ENCODE peak calls at places on chromosomes 7 and 10, in six cellular contexts. One of them, this sample, is unnamed.

GRCh38 chr10:74418285-74418872 is 267.4 kb downstream of the ADK start:
- DNase-seq in uterus: no peak
- DNase-seq in GM04504: no peak
- DNase-seq in left cardiac atrium: no peak
- DNase-seq in stimulated activated CD4-positive, alpha-beta T cell treated with anti-CD3 and anti-CD28 coated beads, Interleukin-4, amount 100 ng/mL, for 4 hours: no peak
- DNase-seq in GM13977: no peak
- DNase-seq in this sample: no peak

GRCh38 chr10:30000802-30001571 is 58.4 kb downstream of the JCAD start:
- DNase-seq in uterus: peak
- DNase-seq in GM04504: peak
- DNase-seq in left cardiac atrium: peak
- DNase-seq in stimulated activated CD4-positive, alpha-beta T cell treated with anti-CD3 and anti-CD28 coated beads, Interleukin-4, amount 100 ng/mL, for 4 hours: no peak
- DNase-seq in GM13977: no peak
- DNase-seq in this sample: no peak

GRCh38 chr7:156640949-156641485 is 443 bp downstream of the RNF32 start:
- DNase-seq in uterus: peak
- DNase-seq in GM04504: peak
- DNase-seq in left cardiac atrium: peak
- DNase-seq in stimulated activated CD4-positive, alpha-beta T cell treated with anti-CD3 and anti-CD28 coated beads, Interleukin-4, amount 100 ng/mL, for 4 hours: peak
- DNase-seq in GM13977: no peak
- DNase-seq in this sample: peak

GRCh38 chr10:118568327-118568848 is 27.1 kb downstream of the PRLHR start:
- DNase-seq in uterus: peak
- DNase-seq in GM04504: no peak
- DNase-seq in left cardiac atrium: no peak
- DNase-seq in stimulated activated CD4-positive, alpha-beta T cell treated with anti-CD3 and anti-CD28 coated beads, Interleukin-4, amount 100 ng/mL, for 4 hours: peak
- DNase-seq in GM13977: peak
- DNase-seq in this sample: peak

GRCh38 chr7:128908750-128909385 is 1.6 kb downstream of the KCP start:
- DNase-seq in uterus: no peak
- DNase-seq in GM04504: no peak
- DNase-seq in left cardiac atrium: peak
- DNase-seq in stimulated activated CD4-positive, alpha-beta T cell treated with anti-CD3 and anti-CD28 coated beads, Interleukin-4, amount 100 ng/mL, for 4 hours: no peak
- DNase-seq in GM13977: no peak
- DNase-seq in this sample: no peak

GRCh38 chr7:129489491-129489890 is 12.8 kb upstream of the SMKR1 start:
- DNase-seq in uterus: no peak
- DNase-seq in GM04504: peak
- DNase-seq in left cardiac atrium: no peak
- DNase-seq in stimulated activated CD4-positive, alpha-beta T cell treated with anti-CD3 and anti-CD28 coated beads, Interleukin-4, amount 100 ng/mL, for 4 hours: no peak
- DNase-seq in GM13977: no peak
- DNase-seq in this sample: no peak

GRCh38 chr10:22851865-22852239 is 76.0 kb upstream of the ARMC3 start:
- DNase-seq in uterus: no peak
- DNase-seq in GM04504: no peak
- DNase-seq in left cardiac atrium: no peak
- DNase-seq in stimulated activated CD4-positive, alpha-beta T cell treated with anti-CD3 and anti-CD28 coated beads, Interleukin-4, amount 100 ng/mL, for 4 hours: no peak
- DNase-seq in GM13977: no peak
- DNase-seq in this sample: no peak

GRCh38 chr10:86315543-86315942 is 51.1 kb downstream of the GRID1 start:
- DNase-seq in uterus: no peak
- DNase-seq in GM04504: no peak
- DNase-seq in left cardiac atrium: no peak
- DNase-seq in stimulated activated CD4-positive, alpha-beta T cell treated with anti-CD3 and anti-CD28 coated beads, Interleukin-4, amount 100 ng/mL, for 4 hours: no peak
- DNase-seq in GM13977: no peak
- DNase-seq in this sample: no peak

GRCh38 chr7:1736826-1737225 is 66.7 kb downstream of the ELFN1 start:
- DNase-seq in uterus: no peak
- DNase-seq in GM04504: no peak
- DNase-seq in left cardiac atrium: no peak
- DNase-seq in stimulated activated CD4-positive, alpha-beta T cell treated with anti-CD3 and anti-CD28 coated beads, Interleukin-4, amount 100 ng/mL, for 4 hours: no peak
- DNase-seq in GM13977: no peak
- DNase-seq in this sample: no peak

GRCh38 chr10:80322711-80323110 is 33.3 kb upstream of the MAT1A start:
- DNase-seq in uterus: no peak
- DNase-seq in GM04504: no peak
- DNase-seq in left cardiac atrium: no peak
- DNase-seq in stimulated activated CD4-positive, alpha-beta T cell treated with anti-CD3 and anti-CD28 coated beads, Interleukin-4, amount 100 ng/mL, for 4 hours: no peak
- DNase-seq in GM13977: no peak
- DNase-seq in this sample: no peak

GRCh38 chr7:127514499-127514898 is 70.9 kb downstream of the GCC1 start:
- DNase-seq in uterus: no peak
- DNase-seq in GM04504: no peak
- DNase-seq in left cardiac atrium: no peak
- DNase-seq in stimulated activated CD4-positive, alpha-beta T cell treated with anti-CD3 and anti-CD28 coated beads, Interleukin-4, amount 100 ng/mL, for 4 hours: no peak
- DNase-seq in GM13977: peak
- DNase-seq in this sample: no peak

GRCh38 chr10:17507538-17507937 is 53.1 kb upstream of the ST8SIA6 start:
- DNase-seq in uterus: no peak
- DNase-seq in GM04504: no peak
- DNase-seq in left cardiac atrium: no peak
- DNase-seq in stimulated activated CD4-positive, alpha-beta T cell treated with anti-CD3 and anti-CD28 coated beads, Interleukin-4, amount 100 ng/mL, for 4 hours: no peak
- DNase-seq in GM13977: no peak
- DNase-seq in this sample: no peak

GRCh38 chr10:63634488-63635090 is 113.4 kb downstream of the REEP3 start:
- DNase-seq in uterus: no peak
- DNase-seq in GM04504: no peak
- DNase-seq in left cardiac atrium: no peak
- DNase-seq in stimulated activated CD4-positive, alpha-beta T cell treated with anti-CD3 and anti-CD28 coated beads, Interleukin-4, amount 100 ng/mL, for 4 hours: no peak
- DNase-seq in GM13977: no peak
- DNase-seq in this sample: no peak

GRCh38 chr7:73706122-73707044 is 13.1 kb downstream of the STX1A start:
- DNase-seq in uterus: no peak
- DNase-seq in GM04504: no peak
- DNase-seq in left cardiac atrium: no peak
- DNase-seq in stimulated activated CD4-positive, alpha-beta T cell treated with anti-CD3 and anti-CD28 coated beads, Interleukin-4, amount 100 ng/mL, for 4 hours: no peak
- DNase-seq in GM13977: no peak
- DNase-seq in this sample: no peak

GRCh38 chr10:60208676-60209269 is 180.9 kb downstream of the ANK3 start:
- DNase-seq in uterus: no peak
- DNase-seq in GM04504: no peak
- DNase-seq in left cardiac atrium: no peak
- DNase-seq in stimulated activated CD4-positive, alpha-beta T cell treated with anti-CD3 and anti-CD28 coated beads, Interleukin-4, amount 100 ng/mL, for 4 hours: no peak
- DNase-seq in GM13977: no peak
- DNase-seq in this sample: no peak

GRCh38 chr10:37685741-37686683 is 171.4 kb downstream of the ZNF248 start:
- DNase-seq in uterus: no peak
- DNase-seq in GM04504: no peak
- DNase-seq in left cardiac atrium: no peak
- DNase-seq in stimulated activated CD4-positive, alpha-beta T cell treated with anti-CD3 and anti-CD28 coated beads, Interleukin-4, amount 100 ng/mL, for 4 hours: no peak
- DNase-seq in GM13977: no peak
- DNase-seq in this sample: no peak

GRCh38 chr7:107045195-107045960 is 873 bp downstream of the PRKAR2B start:
- DNase-seq in uterus: no peak
- DNase-seq in GM04504: no peak
- DNase-seq in left cardiac atrium: no peak
- DNase-seq in stimulated activated CD4-positive, alpha-beta T cell treated with anti-CD3 and anti-CD28 coated beads, Interleukin-4, amount 100 ng/mL, for 4 hours: no peak
- DNase-seq in GM13977: no peak
- DNase-seq in this sample: no peak

GRCh38 chr7:144454256-144455039 is 51.0 kb upstream of the NOBOX start:
- DNase-seq in uterus: no peak
- DNase-seq in GM04504: no peak
- DNase-seq in left cardiac atrium: no peak
- DNase-seq in stimulated activated CD4-positive, alpha-beta T cell treated with anti-CD3 and anti-CD28 coated beads, Interleukin-4, amount 100 ng/mL, for 4 hours: no peak
- DNase-seq in GM13977: no peak
- DNase-seq in this sample: no peak

GRCh38 chr7:13989138-13989943 is at the start of gene ETV1:
- DNase-seq in uterus: peak
- DNase-seq in GM04504: no peak
- DNase-seq in left cardiac atrium: peak
- DNase-seq in stimulated activated CD4-positive, alpha-beta T cell treated with anti-CD3 and anti-CD28 coated beads, Interleukin-4, amount 100 ng/mL, for 4 hours: no peak
- DNase-seq in GM13977: no peak
- DNase-seq in this sample: no peak

GRCh38 chr10:9331583-9332008 is 1277.1 kb downstream of the GATA3 start:
- DNase-seq in uterus: no peak
- DNase-seq in GM04504: peak
- DNase-seq in left cardiac atrium: no peak
- DNase-seq in stimulated activated CD4-positive, alpha-beta T cell treated with anti-CD3 and anti-CD28 coated beads, Interleukin-4, amount 100 ng/mL, for 4 hours: no peak
- DNase-seq in GM13977: peak
- DNase-seq in this sample: peak

GRCh38 chr7:99975782-99976521 is at the start of gene AZGP1:
- DNase-seq in uterus: no peak
- DNase-seq in GM04504: no peak
- DNase-seq in left cardiac atrium: no peak
- DNase-seq in stimulated activated CD4-positive, alpha-beta T cell treated with anti-CD3 and anti-CD28 coated beads, Interleukin-4, amount 100 ng/mL, for 4 hours: no peak
- DNase-seq in GM13977: no peak
- DNase-seq in this sample: no peak

GRCh38 chr7:32477649-32477980 is 12.6 kb downstream of the LSM5 start:
- DNase-seq in uterus: no peak
- DNase-seq in GM04504: no peak
- DNase-seq in left cardiac atrium: no peak
- DNase-seq in stimulated activated CD4-positive, alpha-beta T cell treated with anti-CD3 and anti-CD28 coated beads, Interleukin-4, amount 100 ng/mL, for 4 hours: no peak
- DNase-seq in GM13977: no peak
- DNase-seq in this sample: no peak

GRCh38 chr7:157983442-157984137 is 604.0 kb downstream of the PTPRN2 start:
- DNase-seq in uterus: no peak
- DNase-seq in GM04504: no peak
- DNase-seq in left cardiac atrium: no peak
- DNase-seq in stimulated activated CD4-positive, alpha-beta T cell treated with anti-CD3 and anti-CD28 coated beads, Interleukin-4, amount 100 ng/mL, for 4 hours: no peak
- DNase-seq in GM13977: no peak
- DNase-seq in this sample: no peak

GRCh38 chr10:18650618-18651017 is 769 bp downstream of the NSUN6 start:
- DNase-seq in uterus: no peak
- DNase-seq in GM04504: no peak
- DNase-seq in left cardiac atrium: no peak
- DNase-seq in stimulated activated CD4-positive, alpha-beta T cell treated with anti-CD3 and anti-CD28 coated beads, Interleukin-4, amount 100 ng/mL, for 4 hours: no peak
- DNase-seq in GM13977: no peak
- DNase-seq in this sample: no peak

GRCh38 chr7:1802899-1803298 is 132.8 kb downstream of the ELFN1 start:
- DNase-seq in uterus: no peak
- DNase-seq in GM04504: no peak
- DNase-seq in left cardiac atrium: no peak
- DNase-seq in stimulated activated CD4-positive, alpha-beta T cell treated with anti-CD3 and anti-CD28 coated beads, Interleukin-4, amount 100 ng/mL, for 4 hours: no peak
- DNase-seq in GM13977: no peak
- DNase-seq in this sample: no peak

GRCh38 chr7:152597514-152597913 is 78.4 kb downstream of the XRCC2 start:
- DNase-seq in uterus: no peak
- DNase-seq in GM04504: no peak
- DNase-seq in left cardiac atrium: no peak
- DNase-seq in stimulated activated CD4-positive, alpha-beta T cell treated with anti-CD3 and anti-CD28 coated beads, Interleukin-4, amount 100 ng/mL, for 4 hours: no peak
- DNase-seq in GM13977: no peak
- DNase-seq in this sample: no peak

GRCh38 chr10:8331387-8331786 is 276.9 kb downstream of the GATA3 start:
- DNase-seq in uterus: no peak
- DNase-seq in GM04504: no peak
- DNase-seq in left cardiac atrium: no peak
- DNase-seq in stimulated activated CD4-positive, alpha-beta T cell treated with anti-CD3 and anti-CD28 coated beads, Interleukin-4, amount 100 ng/mL, for 4 hours: no peak
- DNase-seq in GM13977: no peak
- DNase-seq in this sample: no peak

GRCh38 chr7:155792315-155792960 is 19.8 kb downstream of the SHH start:
- DNase-seq in uterus: no peak
- DNase-seq in GM04504: no peak
- DNase-seq in left cardiac atrium: peak
- DNase-seq in stimulated activated CD4-positive, alpha-beta T cell treated with anti-CD3 and anti-CD28 coated beads, Interleukin-4, amount 100 ng/mL, for 4 hours: no peak
- DNase-seq in GM13977: no peak
- DNase-seq in this sample: no peak

GRCh38 chr10:58017719-58018367 is 249.9 kb downstream of the IPMK start:
- DNase-seq in uterus: no peak
- DNase-seq in GM04504: peak
- DNase-seq in left cardiac atrium: no peak
- DNase-seq in stimulated activated CD4-positive, alpha-beta T cell treated with anti-CD3 and anti-CD28 coated beads, Interleukin-4, amount 100 ng/mL, for 4 hours: no peak
- DNase-seq in GM13977: no peak
- DNase-seq in this sample: no peak

GRCh38 chr10:46525177-46525823 is 31.2 kb downstream of the GPRIN2 start:
- DNase-seq in uterus: peak
- DNase-seq in GM04504: peak
- DNase-seq in left cardiac atrium: no peak
- DNase-seq in stimulated activated CD4-positive, alpha-beta T cell treated with anti-CD3 and anti-CD28 coated beads, Interleukin-4, amount 100 ng/mL, for 4 hours: no peak
- DNase-seq in GM13977: no peak
- DNase-seq in this sample: no peak

GRCh38 chr10:104678658-104679057 is 37.6 kb downstream of the SORCS3 start:
- DNase-seq in uterus: no peak
- DNase-seq in GM04504: no peak
- DNase-seq in left cardiac atrium: no peak
- DNase-seq in stimulated activated CD4-positive, alpha-beta T cell treated with anti-CD3 and anti-CD28 coated beads, Interleukin-4, amount 100 ng/mL, for 4 hours: no peak
- DNase-seq in GM13977: no peak
- DNase-seq in this sample: no peak

GRCh38 chr10:61411651-61412050 is 41.5 kb downstream of the TMEM26 start:
- DNase-seq in uterus: no peak
- DNase-seq in GM04504: no peak
- DNase-seq in left cardiac atrium: no peak
- DNase-seq in stimulated activated CD4-positive, alpha-beta T cell treated with anti-CD3 and anti-CD28 coated beads, Interleukin-4, amount 100 ng/mL, for 4 hours: no peak
- DNase-seq in GM13977: no peak
- DNase-seq in this sample: no peak

GRCh38 chr10:89302628-89303027 is 782 bp downstream of the IFIT2 start:
- DNase-seq in uterus: no peak
- DNase-seq in GM04504: no peak
- DNase-seq in left cardiac atrium: no peak
- DNase-seq in stimulated activated CD4-positive, alpha-beta T cell treated with anti-CD3 and anti-CD28 coated beads, Interleukin-4, amount 100 ng/mL, for 4 hours: no peak
- DNase-seq in GM13977: no peak
- DNase-seq in this sample: no peak

GRCh38 chr10:104349623-104350142 is 4.0 kb upstream of the CFAP58 start:
- DNase-seq in uterus: peak
- DNase-seq in GM04504: no peak
- DNase-seq in left cardiac atrium: no peak
- DNase-seq in stimulated activated CD4-positive, alpha-beta T cell treated with anti-CD3 and anti-CD28 coated beads, Interleukin-4, amount 100 ng/mL, for 4 hours: no peak
- DNase-seq in GM13977: peak
- DNase-seq in this sample: no peak

GRCh38 chr7:26305048-26305868 is 13.6 kb downstream of the SNX10 start:
- DNase-seq in uterus: no peak
- DNase-seq in GM04504: no peak
- DNase-seq in left cardiac atrium: no peak
- DNase-seq in stimulated activated CD4-positive, alpha-beta T cell treated with anti-CD3 and anti-CD28 coated beads, Interleukin-4, amount 100 ng/mL, for 4 hours: no peak
- DNase-seq in GM13977: no peak
- DNase-seq in this sample: no peak